ENCODE peak calls at places on chromosome 11, in ten cellular contexts. Z is neural progenitor cell, G is PC-3, X is right lobe of liver, H is astrocyte of the spinal cord, O is hepatocyte, I is IMR-90, U is lower leg skin, Y is fibroblast of pulmonary artery, A is AG04450. M is an unnamed sample.

GRCh38 chr11:111849631-111850030 is 21.8 kb downstream of the ALG9 start:
- DNase-seq in Z (no peak), G (no peak), X (no peak), H (no peak), O (no peak), I (no peak), U (no peak), Y (no peak), A (no peak), M (no peak)

GRCh38 chr11:14972581-14973490 is 685 bp upstream of the CALCA start:
- DNase-seq in Z (peak; percentile 15), G (no peak), X (no peak), H (no peak), O (no peak), I (no peak), U (no peak), Y (no peak), A (no peak), M (no peak)

GRCh38 chr11:68889948-68890446 is 13.6 kb downstream of the MRPL21 start:
- DNase-seq in Z (peak; percentile 71), G (no peak), X (no peak), H (peak; percentile 94), O (peak; percentile 74), I (peak; percentile 70), U (peak; percentile 91), Y (peak; percentile 42), A (peak; percentile 27), M (peak; percentile 94)

GRCh38 chr11:66676931-66677598 is 622 bp downstream of the RBM4B start:
- DNase-seq in Z (no peak), G (peak; percentile 24), X (no peak), H (no peak), O (no peak), I (peak; percentile 13), U (no peak), Y (peak; percentile 10), A (no peak), M (no peak)

GRCh38 chr11:58933661-58934060 is 5.6 kb upstream of the GLYATL1 start:
- DNase-seq in Z (no peak), G (no peak), X (peak; percentile 59), H (no peak), O (no peak), I (no peak), U (no peak), Y (no peak), A (no peak), M (no peak)

GRCh38 chr11:10496296-10496936 is 41.4 kb downstream of the AMPD3 start:
- DNase-seq in Z (no peak), G (no peak), X (no peak), H (no peak), O (no peak), I (no peak), U (peak; percentile 66), Y (no peak), A (no peak), M (no peak)

GRCh38 chr11:3853935-3854659 is 1.4 kb upstream of the STIM1 start:
- DNase-seq in Z (no peak), G (no peak), X (no peak), H (no peak), O (peak; percentile 19), I (no peak), U (peak; percentile 91), Y (no peak), A (no peak), M (no peak)

GRCh38 chr11:128388182-128388815 is 199.1 kb downstream of the ETS1 start:
- DNase-seq in Z (no peak), G (no peak), X (no peak), H (no peak), O (no peak), I (no peak), U (no peak), Y (no peak), A (no peak), M (no peak)

GRCh38 chr11:92409956-92410355 is 185.3 kb downstream of the FAT3 start:
- DNase-seq in Z (no peak), G (peak; percentile 37), X (no peak), H (no peak), O (no peak), I (no peak), U (no peak), Y (no peak), A (no peak), M (no peak)

GRCh38 chr11:31977343-31977742 is 113.5 kb upstream of the RCN1 start:
- DNase-seq in Z (no peak), G (no peak), X (no peak), H (no peak), O (no peak), I (no peak), U (no peak), Y (no peak), A (no peak), M (no peak)

GRCh38 chr11:64694821-64695365 is 28.1 kb downstream of the NRXN2 start:
- DNase-seq in Z (peak; percentile 79), G (no peak), X (no peak), H (no peak), O (no peak), I (no peak), U (no peak), Y (no peak), A (no peak), M (no peak)

GRCh38 chr11:70005107-70005818 is 72.9 kb upstream of the ANO1 start:
- DNase-seq in Z (no peak), G (peak; percentile 78), X (no peak), H (peak; percentile 64), O (no peak), I (peak; percentile 96), U (no peak), Y (peak; percentile 28), A (peak; percentile 89), M (peak; percentile 24)

GRCh38 chr11:128901655-128902514 is 10.7 kb downstream of the KCNJ5 start:
- DNase-seq in Z (peak; percentile 72), G (no peak), X (no peak), H (no peak), O (peak; percentile 31), I (no peak), U (no peak), Y (no peak), A (no peak), M (no peak)

GRCh38 chr11:1739576-1739975 is 10.8 kb downstream of the IFITM10 start:
- DNase-seq in Z (no peak), G (no peak), X (no peak), H (no peak), O (no peak), I (no peak), U (peak; percentile 65), Y (no peak), A (no peak), M (no peak)

GRCh38 chr11:12542186-12542935 is 131.9 kb upstream of the TEAD1 start:
- DNase-seq in Z (no peak), G (no peak), X (no peak), H (no peak), O (no peak), I (no peak), U (peak; percentile 78), Y (peak; percentile 40), A (no peak), M (no peak)

GRCh38 chr11:103988595-103988969 is 47.9 kb upstream of the DDI1 start:
- DNase-seq in Z (no peak), G (peak; percentile 82), X (no peak), H (peak; percentile 56), O (no peak), I (peak; percentile 85), U (no peak), Y (peak; percentile 30), A (peak; percentile 50), M (no peak)

GRCh38 chr11:103987631-103988594 is 48.5 kb upstream of the DDI1 start:
- DNase-seq in Z (peak; percentile 54), G (peak; percentile 22), X (no peak), H (peak; percentile 23), O (no peak), I (peak; percentile 17), U (no peak), Y (peak; percentile 38), A (no peak), M (no peak)

GRCh38 chr11:103985041-103985440 is 51.4 kb upstream of the DDI1 start:
- DNase-seq in Z (no peak), G (no peak), X (no peak), H (no peak), O (no peak), I (no peak), U (no peak), Y (no peak), A (no peak), M (no peak)
- H3K4me3 ChIP-seq in Z (no peak overlapping the region), G (no peak overlapping the region), X (no peak overlapping the region), H (no peak overlapping the region), O (no peak overlapping the region), I (no peak overlapping the region), U (no peak overlapping the region), Y (no peak overlapping the region), A (no peak overlapping the region), M (no peak overlapping the region)

GRCh38 chr11:97610000-97610399 is 1220.2 kb downstream of the JRKL start:
- DNase-seq in Z (no peak), G (peak; percentile 19), X (no peak), H (no peak), O (no peak), I (no peak), U (no peak), Y (peak; percentile 29), A (no peak), M (no peak)
- TF ChIP-seq CTCF in Z (no peak), G (peak; percentile 44), X (no peak), H (no peak), O (no peak), I (peak; percentile 14), U (no peak), Y (peak; percentile 25), A (peak; percentile 21), M (no peak)

DNA sequence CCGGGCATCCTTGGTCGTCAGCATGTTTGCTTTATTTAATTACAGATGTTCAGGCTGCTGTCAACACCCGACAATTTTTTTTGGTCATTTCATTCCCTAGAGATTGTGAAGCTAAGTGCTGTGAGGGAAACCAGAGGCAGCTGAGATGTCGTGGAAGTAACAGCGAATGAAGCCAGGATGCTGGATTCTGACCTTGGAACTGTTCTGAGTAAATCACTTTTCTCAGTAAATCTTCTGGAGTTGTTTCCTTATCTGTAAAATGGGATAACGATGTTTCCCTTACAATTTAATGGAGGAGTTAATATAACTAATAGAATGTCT is 390 bp upstream of the CKAP5 start:
- DNase-seq in Z (no peak), G (no peak), X (no peak), H (no peak), O (no peak), I (no peak), U (no peak), Y (no peak), A (no peak), M (no peak)
- H3K4me3 ChIP-seq in Z (peak overlapping the region; percentile 66), G (peak overlapping the region; percentile 98), X (peak overlapping the region; percentile 91), H (peak overlapping the region; percentile 94), O (peak overlapping the region; percentile 62), I (peak overlapping the region; percentile 88), U (peak overlapping the region; percentile 95), Y (peak overlapping the region; percentile 87), A (peak overlapping the region; percentile 95), M (peak overlapping the region; percentile 93)

DNA sequence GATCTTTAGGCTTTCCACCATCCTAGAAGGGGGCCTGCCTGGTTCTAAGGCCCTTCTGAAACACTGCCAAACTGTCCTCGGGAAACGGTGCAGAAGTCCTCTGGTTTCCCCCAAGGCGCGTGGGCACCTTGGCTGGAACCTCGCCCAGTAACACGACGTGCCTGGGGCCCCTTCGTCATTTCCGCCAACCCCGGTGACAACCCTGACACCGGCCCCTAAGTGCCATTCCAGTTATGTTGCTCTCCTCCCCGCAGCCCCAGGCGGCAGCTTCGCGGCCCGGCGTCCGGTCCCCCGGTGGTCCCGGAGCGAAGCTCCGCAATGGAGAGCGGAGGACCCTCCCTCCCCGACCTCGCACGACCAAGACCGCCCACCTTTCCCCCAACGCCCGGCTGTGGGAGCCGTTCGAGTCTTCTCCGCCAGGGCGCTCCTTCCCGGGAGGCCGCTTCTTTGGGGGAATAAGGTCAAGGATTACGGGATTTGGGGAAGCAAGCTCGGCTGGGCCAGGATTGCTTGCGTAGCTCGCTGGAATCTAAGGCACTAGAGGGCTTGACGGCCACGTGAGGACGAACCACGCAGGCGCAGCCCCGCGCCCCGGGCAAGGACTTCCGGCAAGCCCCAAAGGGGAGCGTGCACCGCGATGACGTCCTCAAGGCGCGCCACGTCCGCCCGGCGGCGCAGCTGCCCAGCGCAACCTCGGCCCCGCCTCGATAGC is 648 bp downstream of the RNH1 start:
- DNase-seq in Z (peak; percentile 99), G (peak; percentile 95), X (peak; percentile 99), H (peak; percentile 98), O (peak; percentile 99), I (peak; percentile 98), U (peak; percentile 100), Y (peak; percentile 99), A (peak; percentile 97), M (peak; percentile 87)
- TF ChIP-seq CTCF in Z (peak; percentile 17), G (no peak), X (no peak), H (no peak), O (no peak), I (no peak), U (no peak), Y (no peak), A (no peak), M (peak; percentile 1)